ENCODE peak calls at places on chromosome 10, in six cellular contexts. One of them, this sample, is unnamed.

GRCh38 chr10:79488303-79488702 is 24.0 kb upstream of the EIF5AL1 start:
- DNase-seq in HFF-Myc: peak; percentile 77
- DNase-seq in lower lobe of right lung: no peak
- DNase-seq in tibial artery: peak; percentile 91
- DNase-seq in esophagus squamous epithelium: no peak
- DNase-seq in neural progenitor cell: no peak
- DNase-seq in this sample: peak; percentile 17

GRCh38 chr10:118596426-118597124 is 1.1 kb upstream of the PRLHR start:
- DNase-seq in HFF-Myc: no peak
- DNase-seq in lower lobe of right lung: no peak
- DNase-seq in tibial artery: no peak
- DNase-seq in esophagus squamous epithelium: no peak
- DNase-seq in neural progenitor cell: peak; percentile 81
- DNase-seq in this sample: no peak

GRCh38 chr10:92208736-92209135 is 82.1 kb downstream of the CPEB3 start:
- DNase-seq in HFF-Myc: no peak
- DNase-seq in lower lobe of right lung: no peak
- DNase-seq in tibial artery: no peak
- DNase-seq in esophagus squamous epithelium: no peak
- DNase-seq in neural progenitor cell: no peak
- DNase-seq in this sample: no peak

GRCh38 chr10:92291921-92292860 is 1.2 kb downstream of the MARCHF5 start:
- DNase-seq in HFF-Myc: peak; percentile 19
- DNase-seq in lower lobe of right lung: peak; percentile 61
- DNase-seq in tibial artery: peak; percentile 72
- DNase-seq in esophagus squamous epithelium: no peak
- DNase-seq in neural progenitor cell: peak; percentile 56
- DNase-seq in this sample: peak; percentile 52

GRCh38 chr10:128000660-128001059 is 93.8 kb downstream of the PTPRE start:
- DNase-seq in HFF-Myc: no peak
- DNase-seq in lower lobe of right lung: peak; percentile 70
- DNase-seq in tibial artery: no peak
- DNase-seq in esophagus squamous epithelium: no peak
- DNase-seq in neural progenitor cell: no peak
- DNase-seq in this sample: no peak

GRCh38 chr10:77229704-77230103 is 407.9 kb downstream of the KCNMA1 start:
- DNase-seq in HFF-Myc: no peak
- DNase-seq in lower lobe of right lung: no peak
- DNase-seq in tibial artery: no peak
- DNase-seq in esophagus squamous epithelium: no peak
- DNase-seq in neural progenitor cell: no peak
- DNase-seq in this sample: no peak

GRCh38 chr10:47308775-47309174 is 8.8 kb downstream of the GDF10 start:
- DNase-seq in HFF-Myc: no peak
- DNase-seq in lower lobe of right lung: no peak
- DNase-seq in tibial artery: no peak
- DNase-seq in esophagus squamous epithelium: no peak
- DNase-seq in neural progenitor cell: no peak
- DNase-seq in this sample: no peak

GRCh38 chr10:28913850-28914249 is 236.5 kb downstream of the BAMBI start:
- DNase-seq in HFF-Myc: no peak
- DNase-seq in lower lobe of right lung: no peak
- DNase-seq in tibial artery: no peak
- DNase-seq in esophagus squamous epithelium: no peak
- DNase-seq in neural progenitor cell: no peak
- DNase-seq in this sample: peak; percentile 89

GRCh38 chr10:122648599-122649428 is 50.8 kb downstream of the C10orf120 start:
- DNase-seq in HFF-Myc: peak; percentile 3
- DNase-seq in lower lobe of right lung: peak; percentile 57
- DNase-seq in tibial artery: peak; percentile 54
- DNase-seq in esophagus squamous epithelium: no peak
- DNase-seq in neural progenitor cell: peak; percentile 72
- DNase-seq in this sample: peak; percentile 68

GRCh38 chr10:132690821-132691610 is 94.9 kb downstream of the NKX6-2 start:
- DNase-seq in HFF-Myc: no peak
- DNase-seq in lower lobe of right lung: peak; percentile 18
- DNase-seq in tibial artery: peak; percentile 62
- DNase-seq in esophagus squamous epithelium: no peak
- DNase-seq in neural progenitor cell: no peak
- DNase-seq in this sample: peak; percentile 15

GRCh38 chr10:132066186-132066585 is 440 bp downstream of the JAKMIP3 start:
- DNase-seq in HFF-Myc: no peak
- DNase-seq in lower lobe of right lung: no peak
- DNase-seq in tibial artery: no peak
- DNase-seq in esophagus squamous epithelium: no peak
- DNase-seq in neural progenitor cell: no peak
- DNase-seq in this sample: no peak

GRCh38 chr10:110376021-110376773 is 71.5 kb upstream of the SMNDC1 start:
- DNase-seq in HFF-Myc: no peak
- DNase-seq in lower lobe of right lung: peak; percentile 53
- DNase-seq in tibial artery: no peak
- DNase-seq in esophagus squamous epithelium: no peak
- DNase-seq in neural progenitor cell: no peak
- DNase-seq in this sample: no peak

GRCh38 chr10:122310311-122311050 is 39.4 kb downstream of the BTBD16 start:
- DNase-seq in HFF-Myc: no peak
- DNase-seq in lower lobe of right lung: no peak
- DNase-seq in tibial artery: no peak
- DNase-seq in esophagus squamous epithelium: no peak
- DNase-seq in neural progenitor cell: no peak
- DNase-seq in this sample: peak; percentile 91

GRCh38 chr10:68163735-68164134 is 54.4 kb downstream of the MYPN start:
- DNase-seq in HFF-Myc: no peak
- DNase-seq in lower lobe of right lung: no peak
- DNase-seq in tibial artery: no peak
- DNase-seq in esophagus squamous epithelium: no peak
- DNase-seq in neural progenitor cell: no peak
- DNase-seq in this sample: peak; percentile 27

GRCh38 chr10:45593938-45594275 is 78.7 kb downstream of the ZFAND4 start:
- DNase-seq in HFF-Myc: no peak
- DNase-seq in lower lobe of right lung: no peak
- DNase-seq in tibial artery: no peak
- DNase-seq in esophagus squamous epithelium: no peak
- DNase-seq in neural progenitor cell: no peak
- DNase-seq in this sample: no peak

GRCh38 chr10:45591262-45591661 is 81.3 kb downstream of the ZFAND4 start:
- DNase-seq in HFF-Myc: no peak
- DNase-seq in lower lobe of right lung: no peak
- DNase-seq in tibial artery: no peak
- DNase-seq in esophagus squamous epithelium: no peak
- DNase-seq in neural progenitor cell: no peak
- DNase-seq in this sample: no peak

GRCh38 chr10:45594276-45595157 is 78.1 kb downstream of the ZFAND4 start:
- DNase-seq in HFF-Myc: peak; percentile 52
- DNase-seq in lower lobe of right lung: peak; percentile 96
- DNase-seq in tibial artery: peak; percentile 94
- DNase-seq in esophagus squamous epithelium: peak; percentile 69
- DNase-seq in neural progenitor cell: peak; percentile 98
- DNase-seq in this sample: peak; percentile 95

GRCh38 chr10:45592432-45592831 is 80.1 kb downstream of the ZFAND4 start:
- DNase-seq in HFF-Myc: no peak
- DNase-seq in lower lobe of right lung: no peak
- DNase-seq in tibial artery: no peak
- DNase-seq in esophagus squamous epithelium: no peak
- DNase-seq in neural progenitor cell: no peak
- DNase-seq in this sample: no peak

GRCh38 chr10:45592926-45593325 is 79.6 kb downstream of the ZFAND4 start:
- DNase-seq in HFF-Myc: no peak
- DNase-seq in lower lobe of right lung: no peak
- DNase-seq in tibial artery: no peak
- DNase-seq in esophagus squamous epithelium: no peak
- DNase-seq in neural progenitor cell: no peak
- DNase-seq in this sample: no peak
- H3K4me3 ChIP-seq in HFF-Myc: no peak overlapping the region
- H3K4me3 ChIP-seq in lower lobe of right lung: peak overlapping the region; percentile 93
- H3K4me3 ChIP-seq in tibial artery: peak overlapping the region; percentile 89
- H3K4me3 ChIP-seq in esophagus squamous epithelium: peak overlapping the region; percentile 89
- H3K4me3 ChIP-seq in neural progenitor cell: peak overlapping the region; percentile 58
- H3K4me3 ChIP-seq in this sample: no peak overlapping the region

DNA sequence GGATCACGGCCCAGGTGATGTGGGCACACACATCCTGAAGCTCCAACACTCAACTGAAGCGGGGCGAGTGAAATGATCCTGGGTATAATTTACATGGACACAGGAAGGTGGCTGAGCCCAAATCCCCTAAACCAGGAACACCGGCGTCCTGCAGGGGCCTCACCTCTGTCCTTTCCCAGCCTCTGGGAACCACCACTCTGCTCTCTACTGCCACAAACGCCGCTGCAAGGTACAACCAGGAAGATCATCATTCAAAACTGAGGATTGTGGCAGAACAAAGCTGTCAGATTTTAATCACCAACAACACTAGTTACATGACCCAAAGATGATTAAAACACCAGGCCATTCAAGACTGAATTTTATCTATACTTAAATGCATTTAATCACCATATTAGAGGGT is 104.0 kb downstream of the DIP2C start:
- DNase-seq in HFF-Myc: no peak
- DNase-seq in lower lobe of right lung: no peak
- DNase-seq in tibial artery: no peak
- DNase-seq in esophagus squamous epithelium: no peak
- DNase-seq in neural progenitor cell: no peak
- DNase-seq in this sample: peak; percentile 32
- TF ChIP-seq CTCF in HFF-Myc: no peak
- TF ChIP-seq CTCF in lower lobe of right lung: no peak
- TF ChIP-seq CTCF in tibial artery: no peak
- TF ChIP-seq CTCF in esophagus squamous epithelium: no peak
- TF ChIP-seq CTCF in neural progenitor cell: peak; percentile 32
- TF ChIP-seq CTCF in this sample: peak; percentile 26

DNA sequence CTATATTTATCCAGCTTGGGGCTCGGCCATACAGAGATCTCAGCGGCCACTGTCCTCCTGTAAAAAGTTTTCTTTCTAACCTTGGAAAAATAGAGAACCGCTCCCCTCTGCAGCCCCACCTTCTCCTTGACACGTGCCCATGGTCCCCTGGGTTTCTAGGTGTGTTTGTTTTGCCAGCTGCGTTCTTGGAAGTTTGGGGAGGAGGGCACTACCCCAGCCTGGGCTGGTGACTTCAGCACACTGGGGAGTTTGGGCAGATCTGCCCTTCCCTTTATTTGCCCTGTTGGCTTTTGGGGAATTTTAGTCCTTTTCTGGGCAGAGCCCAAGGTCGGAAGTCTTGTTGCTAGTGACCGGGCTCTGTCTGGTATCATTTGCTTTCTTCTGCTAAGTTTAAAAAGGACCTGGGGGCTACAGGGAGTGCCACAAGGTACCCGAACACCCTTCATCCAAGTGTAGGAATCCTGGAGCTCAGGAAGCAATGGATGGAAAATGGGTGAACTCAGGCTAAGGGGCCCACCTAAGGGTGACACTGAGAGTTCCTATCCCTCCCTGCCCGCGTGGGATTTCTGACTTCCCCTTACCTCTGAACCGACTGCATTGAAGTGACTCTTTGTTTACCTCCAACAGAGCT is 1.7 kb downstream of the ADAMTS14 start:
- DNase-seq in HFF-Myc: no peak
- DNase-seq in lower lobe of right lung: no peak
- DNase-seq in tibial artery: no peak
- DNase-seq in esophagus squamous epithelium: no peak
- DNase-seq in neural progenitor cell: no peak
- DNase-seq in this sample: no peak
- H3K4me3 ChIP-seq in HFF-Myc: no peak overlapping the region
- H3K4me3 ChIP-seq in lower lobe of right lung: no peak overlapping the region
- H3K4me3 ChIP-seq in tibial artery: no peak overlapping the region
- H3K4me3 ChIP-seq in esophagus squamous epithelium: no peak overlapping the region
- H3K4me3 ChIP-seq in neural progenitor cell: no peak overlapping the region
- H3K4me3 ChIP-seq in this sample: no peak overlapping the region

DNA sequence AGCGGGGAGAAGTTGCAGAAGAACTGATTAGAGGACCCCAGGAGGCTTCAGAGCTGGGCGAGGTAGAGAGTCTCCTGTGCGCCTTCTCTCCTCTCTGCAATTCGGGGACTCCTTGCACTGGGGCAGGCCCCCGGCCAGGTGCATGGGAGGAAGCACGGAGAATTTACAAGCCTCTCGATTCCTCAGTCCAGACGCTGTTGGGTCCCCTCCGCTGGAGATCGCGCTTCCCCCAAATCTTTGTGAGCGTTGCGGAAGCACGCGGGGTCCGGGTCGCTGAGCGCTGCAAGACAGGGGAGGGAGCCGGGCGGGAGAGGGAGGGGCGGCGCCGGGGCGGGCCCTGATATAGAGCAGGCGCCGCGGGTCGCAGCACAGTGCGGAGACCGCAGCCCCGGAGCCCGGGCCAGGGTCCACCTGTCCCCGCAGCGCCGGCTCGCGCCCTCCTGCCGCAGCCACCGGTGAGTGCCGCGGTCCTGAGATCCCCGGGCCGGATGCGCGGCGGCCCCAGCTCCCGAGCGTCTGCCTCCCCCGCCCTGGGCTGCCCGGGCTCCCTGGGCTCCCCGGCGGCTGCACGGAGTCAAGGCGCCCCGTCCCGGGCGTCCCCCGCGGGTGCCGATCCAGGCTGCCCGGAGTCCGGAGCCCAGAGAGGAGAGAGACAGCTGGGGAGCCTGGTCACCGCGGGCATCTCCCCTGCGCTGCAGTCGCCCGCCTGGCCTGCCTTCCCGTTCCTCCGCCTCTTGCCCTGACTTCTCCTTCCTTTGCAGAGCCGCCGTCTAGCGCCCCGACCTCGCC is at the start of gene PLAU:
- DNase-seq in HFF-Myc: no peak
- DNase-seq in lower lobe of right lung: peak; percentile 80
- DNase-seq in tibial artery: peak; percentile 75
- DNase-seq in esophagus squamous epithelium: no peak
- DNase-seq in neural progenitor cell: peak; percentile 85
- DNase-seq in this sample: peak; percentile 48
- TF ChIP-seq CTCF in HFF-Myc: no peak
- TF ChIP-seq CTCF in lower lobe of right lung: no peak
- TF ChIP-seq CTCF in tibial artery: no peak
- TF ChIP-seq CTCF in esophagus squamous epithelium: no peak
- TF ChIP-seq CTCF in neural progenitor cell: no peak
- TF ChIP-seq CTCF in this sample: no peak

DNA sequence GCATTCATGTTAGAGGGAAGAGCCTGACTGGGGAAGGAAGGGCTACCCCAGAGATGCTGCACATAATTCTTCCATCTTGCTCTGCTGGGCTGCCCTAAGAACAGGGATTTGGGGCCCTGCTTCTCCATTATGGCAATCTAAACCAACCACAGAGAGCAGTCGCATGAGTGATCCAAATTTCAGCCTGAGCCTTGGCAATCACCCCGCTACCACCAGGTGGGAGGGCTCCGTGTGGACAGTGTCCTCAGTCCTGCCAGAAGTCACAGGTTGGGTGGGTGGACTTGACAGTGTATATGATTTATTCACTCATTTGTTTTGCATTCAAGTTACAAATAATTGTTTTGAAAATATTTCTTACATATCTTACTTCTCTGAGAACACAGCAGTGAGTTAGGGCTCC is 22.0 kb downstream of the ABCC2 start:
- DNase-seq in HFF-Myc: no peak
- DNase-seq in lower lobe of right lung: no peak
- DNase-seq in tibial artery: no peak
- DNase-seq in esophagus squamous epithelium: no peak
- DNase-seq in neural progenitor cell: no peak
- DNase-seq in this sample: no peak
- H3K4me3 ChIP-seq in HFF-Myc: no peak overlapping the region
- H3K4me3 ChIP-seq in lower lobe of right lung: no peak overlapping the region
- H3K4me3 ChIP-seq in tibial artery: no peak overlapping the region
- H3K4me3 ChIP-seq in esophagus squamous epithelium: no peak overlapping the region
- H3K4me3 ChIP-seq in neural progenitor cell: no peak overlapping the region
- H3K4me3 ChIP-seq in this sample: no peak overlapping the region

DNA sequence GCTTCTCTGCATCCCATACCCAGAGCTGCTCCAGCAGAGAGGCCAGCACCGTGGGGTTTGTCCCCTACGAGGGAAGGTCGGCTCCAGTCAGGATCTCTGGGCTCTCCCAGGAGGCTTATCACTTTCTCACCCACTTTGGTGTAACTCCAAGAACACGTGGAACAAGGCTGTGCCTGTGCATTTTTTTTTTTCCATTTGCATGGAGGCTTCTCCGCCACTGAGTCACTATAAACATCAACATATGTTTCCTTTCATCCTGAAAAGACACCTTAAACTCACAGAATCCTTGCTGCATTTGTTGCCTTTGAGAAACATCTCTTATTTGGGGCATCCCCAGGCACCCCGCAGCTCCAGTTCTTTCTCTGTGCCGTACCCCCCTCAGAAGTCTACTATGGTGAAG is 29.4 kb upstream of the ECHDC3 start:
- DNase-seq in HFF-Myc: no peak
- DNase-seq in lower lobe of right lung: no peak
- DNase-seq in tibial artery: no peak
- DNase-seq in esophagus squamous epithelium: no peak
- DNase-seq in neural progenitor cell: no peak
- DNase-seq in this sample: no peak
- TF ChIP-seq CTCF in HFF-Myc: no peak
- TF ChIP-seq CTCF in lower lobe of right lung: no peak
- TF ChIP-seq CTCF in tibial artery: no peak
- TF ChIP-seq CTCF in esophagus squamous epithelium: no peak
- TF ChIP-seq CTCF in neural progenitor cell: no peak
- TF ChIP-seq CTCF in this sample: no peak